ENCODE peak calls at places on chromosomes 2 and 18, in eight cellular contexts. W is stimulated activated CD4-positive, alpha-beta T cell treated with anti-CD3 and anti-CD28 coated beads, Interleukin-2, amount 100 ng/mL, for 48 hours; X is BJ; A is WTC11; H is neural progenitor cell; Y is AML-193; T is NB4; K is GM13976. O is an unnamed sample.

GRCh38 chr2:232576995-232577394 is 26.5 kb downstream of the EIF4E2 start:
- DNase-seq in W (no peak), X (peak), A (no peak), H (no peak), Y (no peak), T (no peak), K (no peak), O (no peak)

GRCh38 chr2:213923543-213923942 is 487.3 kb upstream of the VWC2L start:
- DNase-seq in W (no peak), X (no peak), A (no peak), H (no peak), Y (no peak), T (no peak), K (no peak), O (no peak)

GRCh38 chr18:58202406-58202730 is 158.3 kb downstream of the NEDD4L start:
- DNase-seq in W (no peak), X (no peak), A (no peak), H (no peak), Y (no peak), T (peak), K (no peak), O (no peak)

GRCh38 chr2:60806988-60807681 is 51.1 kb downstream of the PAPOLG start:
- DNase-seq in W (peak), X (peak), A (no peak), H (peak), Y (no peak), T (peak), K (peak), O (no peak)

GRCh38 chr2:98464772-98465310 is 20.2 kb downstream of the INPP4A start:
- DNase-seq in W (no peak), X (no peak), A (no peak), H (no peak), Y (peak), T (peak), K (peak), O (no peak)

GRCh38 chr2:203280428-203281064 is 41.7 kb downstream of the CYP20A1 start:
- DNase-seq in W (no peak), X (peak), A (no peak), H (no peak), Y (no peak), T (no peak), K (no peak), O (no peak)

GRCh38 chr18:13638684-13639083 is 87.7 kb downstream of the FAM210A start:
- DNase-seq in W (no peak), X (no peak), A (no peak), H (no peak), Y (no peak), T (no peak), K (no peak), O (no peak)

GRCh38 chr18:31610841-31611240 is 19.2 kb downstream of the TTR start:
- DNase-seq in W (no peak), X (no peak), A (peak), H (peak), Y (no peak), T (peak), K (no peak), O (no peak)

GRCh38 chr2:55010149-55010591 is 40.1 kb downstream of the RTN4 start:
- DNase-seq in W (no peak), X (peak), A (no peak), H (peak), Y (peak), T (no peak), K (peak), O (no peak)

GRCh38 chr2:205858781-205859478 is 176.6 kb downstream of the NRP2 start:
- DNase-seq in W (no peak), X (peak), A (peak), H (no peak), Y (no peak), T (no peak), K (no peak), O (no peak)

GRCh38 chr2:108573070-108573469 is 38.8 kb downstream of the LIMS1 start:
- DNase-seq in W (no peak), X (peak), A (no peak), H (no peak), Y (peak), T (peak), K (no peak), O (no peak)

O was measured in neural crest cell.